ENCODE peak calls at places on chromosome 13, in six cellular contexts. One of them, this sample, is unnamed. For H3K36me3, the result is how much of the 10 kb centered on the place peaks cover.

GRCh38 chr13:40101708-40102359 is 446.4 kb downstream of the COG6 start:
- DNase-seq in RWPE2: no peak
- DNase-seq in tibial nerve: no peak
- DNase-seq in BJ: no peak
- DNase-seq in PC-3: no peak
- DNase-seq in CD8-positive, alpha-beta T cell: no peak
- DNase-seq in this sample: no peak

GRCh38 chr13:90272356-90272755 is 1075.1 kb upstream of the MIR17HG start:
- DNase-seq in CD8-positive, alpha-beta T cell: no peak
- DNase-seq in tibial nerve: no peak
- DNase-seq in RWPE2: no peak
- DNase-seq in PC-3: peak
- DNase-seq in BJ: no peak
- DNase-seq in this sample: no peak

GRCh38 chr13:43686557-43686956 is 100.2 kb downstream of the ENOX1 start:
- DNase-seq in RWPE2: no peak
- DNase-seq in BJ: peak
- DNase-seq in tibial nerve: no peak
- DNase-seq in PC-3: peak
- DNase-seq in CD8-positive, alpha-beta T cell: no peak
- DNase-seq in this sample: no peak

GRCh38 chr13:110874508-110874960 is 40.3 kb downstream of the ANKRD10 start:
- DNase-seq in RWPE2: no peak
- DNase-seq in BJ: no peak
- DNase-seq in tibial nerve: peak
- DNase-seq in PC-3: peak
- DNase-seq in CD8-positive, alpha-beta T cell: no peak
- DNase-seq in this sample: peak

GRCh38 chr13:75505966-75506365 is 24.0 kb upstream of the TBC1D4 start:
- DNase-seq in RWPE2: no peak
- DNase-seq in BJ: no peak
- DNase-seq in tibial nerve: no peak
- DNase-seq in CD8-positive, alpha-beta T cell: no peak
- DNase-seq in PC-3: no peak
- DNase-seq in this sample: no peak

GRCh38 chr13:29844441-29844840 is 6.0 kb downstream of the UBL3 start:
- DNase-seq in tibial nerve: no peak
- DNase-seq in BJ: no peak
- DNase-seq in PC-3: no peak
- DNase-seq in CD8-positive, alpha-beta T cell: no peak
- DNase-seq in RWPE2: no peak
- DNase-seq in this sample: no peak

GRCh38 chr13:52399708-52400107 is 6.3 kb downstream of the THSD1 start:
- DNase-seq in CD8-positive, alpha-beta T cell: no peak
- DNase-seq in tibial nerve: no peak
- DNase-seq in BJ: no peak
- DNase-seq in PC-3: no peak
- DNase-seq in RWPE2: no peak
- DNase-seq in this sample: no peak

GRCh38 chr13:25648996-25649633 is 277.3 kb downstream of the ATP8A2 start:
- DNase-seq in PC-3: no peak
- DNase-seq in BJ: no peak
- DNase-seq in CD8-positive, alpha-beta T cell: no peak
- DNase-seq in RWPE2: no peak
- DNase-seq in tibial nerve: no peak
- DNase-seq in this sample: no peak

GRCh38 chr13:39600766-39601165 is 2.2 kb downstream of the LHFPL6 start:
- DNase-seq in CD8-positive, alpha-beta T cell: no peak
- DNase-seq in BJ: no peak
- DNase-seq in tibial nerve: peak
- DNase-seq in RWPE2: no peak
- DNase-seq in PC-3: no peak
- DNase-seq in this sample: no peak

GRCh38 chr13:27425918-27426630 is 1.7 kb downstream of the GTF3A start:
- DNase-seq in BJ: no peak
- DNase-seq in CD8-positive, alpha-beta T cell: peak
- DNase-seq in PC-3: peak
- DNase-seq in RWPE2: peak
- DNase-seq in tibial nerve: peak
- DNase-seq in this sample: peak

GRCh38 chr13:114087430-114087829 is 45.0 kb downstream of the RASA3 start:
- DNase-seq in PC-3: no peak
- DNase-seq in tibial nerve: no peak
- DNase-seq in CD8-positive, alpha-beta T cell: no peak
- DNase-seq in BJ: no peak
- DNase-seq in RWPE2: peak
- DNase-seq in this sample: no peak

GRCh38 chr13:108437496-108437895 is 168.0 kb downstream of the TNFSF13B start:
- DNase-seq in CD8-positive, alpha-beta T cell: no peak
- DNase-seq in BJ: no peak
- DNase-seq in RWPE2: no peak
- DNase-seq in tibial nerve: no peak
- DNase-seq in PC-3: peak
- DNase-seq in this sample: no peak

GRCh38 chr13:41916173-41916954 is 44.5 kb downstream of the VWA8 start:
- DNase-seq in BJ: peak
- DNase-seq in PC-3: peak
- DNase-seq in tibial nerve: no peak
- DNase-seq in CD8-positive, alpha-beta T cell: no peak
- DNase-seq in RWPE2: no peak
- DNase-seq in this sample: no peak

GRCh38 chr13:74633734-74634133 is 499.5 kb upstream of the KLF12 start:
- DNase-seq in tibial nerve: no peak
- DNase-seq in CD8-positive, alpha-beta T cell: no peak
- DNase-seq in PC-3: peak
- DNase-seq in RWPE2: no peak
- DNase-seq in BJ: no peak
- DNase-seq in this sample: no peak

GRCh38 chr13:50713849-50714248 is 129.6 kb downstream of the DLEU7 start:
- DNase-seq in RWPE2: no peak
- DNase-seq in PC-3: peak
- DNase-seq in BJ: peak
- DNase-seq in tibial nerve: peak
- DNase-seq in CD8-positive, alpha-beta T cell: no peak
- DNase-seq in this sample: no peak

GRCh38 chr13:113839536-113840204 is 24.2 kb downstream of the GAS6 start:
- DNase-seq in RWPE2: no peak
- DNase-seq in PC-3: no peak
- DNase-seq in tibial nerve: no peak
- DNase-seq in BJ: no peak
- DNase-seq in CD8-positive, alpha-beta T cell: no peak
- DNase-seq in this sample: no peak

GRCh38 chr13:35675651-35676050 is 199.2 kb upstream of the MAB21L1 start:
- DNase-seq in BJ: no peak
- DNase-seq in RWPE2: no peak
- DNase-seq in tibial nerve: no peak
- DNase-seq in CD8-positive, alpha-beta T cell: no peak
- DNase-seq in PC-3: no peak
- DNase-seq in this sample: no peak

GRCh38 chr13:53250272-53250875 is 221.8 kb downstream of the OLFM4 start:
- DNase-seq in PC-3: peak
- DNase-seq in CD8-positive, alpha-beta T cell: no peak
- DNase-seq in BJ: peak
- DNase-seq in tibial nerve: peak
- DNase-seq in RWPE2: no peak
- DNase-seq in this sample: peak

GRCh38 chr13:51585696-51586095 is 1.4 kb downstream of the WDFY2 start:
- DNase-seq in BJ: no peak
- DNase-seq in CD8-positive, alpha-beta T cell: no peak
- DNase-seq in PC-3: peak
- DNase-seq in tibial nerve: no peak
- DNase-seq in RWPE2: no peak
- DNase-seq in this sample: no peak

GRCh38 chr13:83024955-83025594 is 857.2 kb downstream of the SLITRK1 start:
- DNase-seq in PC-3: no peak
- DNase-seq in RWPE2: no peak
- DNase-seq in CD8-positive, alpha-beta T cell: no peak
- DNase-seq in BJ: peak
- DNase-seq in tibial nerve: no peak
- DNase-seq in this sample: no peak

DNA sequence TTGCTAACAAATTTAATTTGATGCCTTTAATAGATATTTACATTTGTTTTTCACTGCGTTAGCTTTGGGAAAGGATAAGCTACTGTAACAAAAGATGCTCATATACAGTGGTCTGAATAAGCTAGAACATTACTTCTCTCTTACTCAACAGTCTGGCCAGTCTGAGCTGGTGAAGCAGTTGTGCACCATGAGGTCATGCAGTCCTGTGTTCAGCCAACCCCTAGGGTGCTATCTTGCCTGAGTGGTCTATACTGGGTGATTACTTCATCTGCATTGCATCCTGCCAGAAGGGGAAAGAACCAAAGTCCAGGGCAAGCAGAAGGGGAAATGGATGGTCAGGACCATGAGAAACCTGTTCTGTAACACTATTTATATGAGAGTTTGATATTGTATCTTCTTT is 31.5 kb downstream of the ERCC5 start:
- DNase-seq in RWPE2: no peak
- DNase-seq in BJ: no peak
- DNase-seq in PC-3: no peak
- DNase-seq in CD8-positive, alpha-beta T cell: no peak
- DNase-seq in tibial nerve: no peak
- DNase-seq in this sample: no peak
- H3K36me3 ChIP-seq in RWPE2: half or more
- H3K36me3 ChIP-seq in BJ: under half
- H3K36me3 ChIP-seq in PC-3: under half
- H3K36me3 ChIP-seq in CD8-positive, alpha-beta T cell: under half
- H3K36me3 ChIP-seq in tibial nerve: under half
- H3K36me3 ChIP-seq in this sample: under half

GRCh38 chr13:112792511-112792910 is 102.7 kb downstream of the ATP11A start:
- DNase-seq in CD8-positive, alpha-beta T cell: no peak
- DNase-seq in RWPE2: no peak
- DNase-seq in BJ: no peak
- DNase-seq in PC-3: no peak
- DNase-seq in tibial nerve: no peak
- DNase-seq in this sample: no peak
- H3K36me3 ChIP-seq in CD8-positive, alpha-beta T cell: under half
- H3K36me3 ChIP-seq in RWPE2: under half
- H3K36me3 ChIP-seq in BJ: under half
- H3K36me3 ChIP-seq in PC-3: under half
- H3K36me3 ChIP-seq in tibial nerve: under half
- H3K36me3 ChIP-seq in this sample: under half

DNA sequence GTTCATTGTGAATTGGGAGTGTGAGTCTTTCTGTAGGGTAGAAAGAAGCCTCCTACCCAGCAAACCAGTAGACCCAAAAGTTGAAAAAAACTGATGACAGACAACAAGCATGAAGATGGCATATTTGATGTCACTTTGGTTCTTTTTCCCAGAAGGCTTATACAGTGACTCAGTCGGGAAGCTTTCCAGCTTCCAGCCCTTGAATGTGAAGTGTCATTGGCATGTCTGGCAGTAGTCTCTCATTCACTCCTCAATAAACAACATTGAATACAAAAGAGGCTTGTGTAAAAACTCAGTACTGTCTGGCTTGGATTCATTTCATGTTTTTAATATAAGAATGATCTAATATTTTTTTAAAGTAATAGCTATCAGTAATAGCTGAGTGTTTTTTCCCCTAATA is 68.7 kb downstream of the IPO5 start:
- DNase-seq in PC-3: peak
- DNase-seq in CD8-positive, alpha-beta T cell: no peak
- DNase-seq in RWPE2: no peak
- DNase-seq in tibial nerve: peak
- DNase-seq in BJ: peak
- DNase-seq in this sample: no peak
- H3K36me3 ChIP-seq in PC-3: half or more
- H3K36me3 ChIP-seq in CD8-positive, alpha-beta T cell: under half
- H3K36me3 ChIP-seq in RWPE2: half or more
- H3K36me3 ChIP-seq in tibial nerve: under half
- H3K36me3 ChIP-seq in BJ: under half
- H3K36me3 ChIP-seq in this sample: half or more

GRCh38 chr13:48602296-48603040 is 51.3 kb upstream of the CYSLTR2 start:
- DNase-seq in BJ: no peak
- DNase-seq in PC-3: no peak
- DNase-seq in tibial nerve: no peak
- DNase-seq in RWPE2: no peak
- DNase-seq in CD8-positive, alpha-beta T cell: no peak
- DNase-seq in this sample: no peak
- H3K36me3 ChIP-seq in BJ: under half
- H3K36me3 ChIP-seq in PC-3: under half
- H3K36me3 ChIP-seq in tibial nerve: under half
- H3K36me3 ChIP-seq in RWPE2: under half
- H3K36me3 ChIP-seq in CD8-positive, alpha-beta T cell: under half
- H3K36me3 ChIP-seq in this sample: under half

DNA sequence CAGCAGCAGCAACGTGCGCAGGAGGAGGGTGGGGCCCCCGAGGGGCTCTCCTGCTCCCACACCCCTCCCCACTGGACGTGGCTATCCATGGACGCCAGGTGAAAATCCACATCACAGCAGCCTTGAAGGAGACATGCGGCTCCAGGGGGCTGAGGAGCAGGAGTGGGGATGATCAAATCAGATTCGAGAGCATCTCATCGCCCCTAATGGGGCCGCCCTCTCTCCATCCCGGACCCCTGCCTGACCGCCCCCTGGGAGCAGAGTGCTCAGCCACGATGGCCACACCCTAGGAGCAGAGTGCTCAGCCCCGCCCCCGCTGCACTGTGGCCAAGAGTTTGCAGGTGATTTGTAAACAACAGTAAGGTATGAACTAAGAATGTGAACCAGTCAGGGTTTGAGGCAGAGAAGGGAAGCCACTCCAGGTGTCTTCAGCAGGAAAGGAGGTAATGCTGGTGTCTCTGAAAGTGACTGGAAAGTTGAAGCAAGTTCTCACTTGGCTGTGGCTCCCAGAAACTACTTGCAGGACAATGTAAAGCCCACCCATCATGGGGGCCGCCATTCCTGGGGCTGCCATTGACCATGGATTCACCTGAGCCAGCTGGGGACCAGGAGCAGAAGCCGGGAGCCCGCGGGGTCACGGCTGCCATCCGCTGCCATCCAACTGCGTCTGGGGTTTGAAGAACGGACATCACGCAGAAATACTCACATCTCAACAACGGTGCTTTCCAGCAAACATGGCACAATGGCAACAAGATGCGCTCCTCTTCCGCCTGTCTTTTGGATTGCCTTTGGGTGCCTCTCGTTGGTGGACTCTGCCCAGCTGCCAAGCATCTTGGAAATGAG is 71.8 kb downstream of the SPACA7 start:
- DNase-seq in RWPE2: no peak
- DNase-seq in tibial nerve: no peak
- DNase-seq in PC-3: no peak
- DNase-seq in CD8-positive, alpha-beta T cell: no peak
- DNase-seq in BJ: no peak
- DNase-seq in this sample: no peak
- H3K36me3 ChIP-seq in RWPE2: under half
- H3K36me3 ChIP-seq in tibial nerve: under half
- H3K36me3 ChIP-seq in PC-3: under half
- H3K36me3 ChIP-seq in CD8-positive, alpha-beta T cell: under half
- H3K36me3 ChIP-seq in BJ: under half
- H3K36me3 ChIP-seq in this sample: under half